ENCODE peak calls at places on chromosomes 12 and 14, in seven cellular contexts. One of them, this sample, is unnamed.

GRCh38 chr12:12305568-12306300 is 38.9 kb upstream of the LRP6 start:
- DNase-seq in ovary: no peak
- DNase-seq in A549: no peak
- DNase-seq in stomach: no peak
- DNase-seq in H1: no peak
- DNase-seq in sigmoid colon: no peak
- DNase-seq in K562: no peak
- DNase-seq in this sample: no peak

GRCh38 chr12:22121224-22121623 is 75.2 kb downstream of the CMAS start:
- DNase-seq in ovary: no peak
- DNase-seq in A549: peak
- DNase-seq in stomach: no peak
- DNase-seq in H1: peak
- DNase-seq in sigmoid colon: peak
- DNase-seq in K562: no peak
- DNase-seq in this sample: no peak

GRCh38 chr12:12562016-12562483 is 613 bp downstream of the DUSP16 start:
- DNase-seq in ovary: peak
- DNase-seq in A549: peak
- DNase-seq in stomach: no peak
- DNase-seq in H1: no peak
- DNase-seq in sigmoid colon: peak
- DNase-seq in K562: peak
- DNase-seq in this sample: peak

GRCh38 chr12:41418586-41418985 is 230.5 kb downstream of the PDZRN4 start:
- DNase-seq in ovary: no peak
- DNase-seq in A549: no peak
- DNase-seq in stomach: no peak
- DNase-seq in H1: no peak
- DNase-seq in sigmoid colon: no peak
- DNase-seq in K562: no peak
- DNase-seq in this sample: no peak

GRCh38 chr12:51538599-51538998 is 52.4 kb upstream of the SCN8A start:
- DNase-seq in ovary: no peak
- DNase-seq in A549: no peak
- DNase-seq in stomach: no peak
- DNase-seq in H1: no peak
- DNase-seq in sigmoid colon: no peak
- DNase-seq in K562: no peak
- DNase-seq in this sample: no peak

GRCh38 chr12:51127050-51127729 is 43.8 kb upstream of the CSRNP2 start:
- DNase-seq in ovary: no peak
- DNase-seq in A549: no peak
- DNase-seq in stomach: no peak
- DNase-seq in H1: no peak
- DNase-seq in sigmoid colon: no peak
- DNase-seq in K562: no peak
- DNase-seq in this sample: no peak

GRCh38 chr12:57475271-57476161 is 4.2 kb downstream of the ARHGAP9 start:
- DNase-seq in ovary: peak
- DNase-seq in A549: no peak
- DNase-seq in stomach: no peak
- DNase-seq in H1: peak
- DNase-seq in sigmoid colon: peak
- DNase-seq in K562: no peak
- DNase-seq in this sample: no peak

GRCh38 chr14:84409435-84409834 is 1120.5 kb upstream of the FLRT2 start:
- DNase-seq in ovary: no peak
- DNase-seq in A549: no peak
- DNase-seq in stomach: no peak
- DNase-seq in H1: no peak
- DNase-seq in sigmoid colon: no peak
- DNase-seq in K562: no peak
- DNase-seq in this sample: no peak

GRCh38 chr14:100187247-100187833 is 27.9 kb upstream of the DEGS2 start:
- DNase-seq in ovary: no peak
- DNase-seq in A549: no peak
- DNase-seq in stomach: peak
- DNase-seq in H1: no peak
- DNase-seq in sigmoid colon: no peak
- DNase-seq in K562: no peak
- DNase-seq in this sample: no peak

GRCh38 chr12:24719293-24719721 is 229.6 kb downstream of the BCAT1 start:
- DNase-seq in ovary: no peak
- DNase-seq in A549: no peak
- DNase-seq in stomach: no peak
- DNase-seq in H1: no peak
- DNase-seq in sigmoid colon: no peak
- DNase-seq in K562: no peak
- DNase-seq in this sample: no peak

GRCh38 chr14:98932436-98933325 is 339.3 kb downstream of the BCL11B start:
- DNase-seq in ovary: no peak
- DNase-seq in A549: no peak
- DNase-seq in stomach: no peak
- DNase-seq in H1: no peak
- DNase-seq in sigmoid colon: peak
- DNase-seq in K562: no peak
- DNase-seq in this sample: peak

GRCh38 chr12:106586803-106587684 is 4.2 kb downstream of the RFX4 start:
- DNase-seq in ovary: no peak
- DNase-seq in A549: peak
- DNase-seq in stomach: no peak
- DNase-seq in H1: peak
- DNase-seq in sigmoid colon: no peak
- DNase-seq in K562: no peak
- DNase-seq in this sample: no peak

GRCh38 chr12:123097521-123098084 is 53.3 kb downstream of the PITPNM2 start:
- DNase-seq in ovary: peak
- DNase-seq in A549: no peak
- DNase-seq in stomach: peak
- DNase-seq in H1: no peak
- DNase-seq in sigmoid colon: peak
- DNase-seq in K562: no peak
- DNase-seq in this sample: no peak

GRCh38 chr14:64303471-64303917 is 9.3 kb upstream of the ESR2 start:
- DNase-seq in ovary: no peak
- DNase-seq in A549: peak
- DNase-seq in stomach: no peak
- DNase-seq in H1: no peak
- DNase-seq in sigmoid colon: no peak
- DNase-seq in K562: peak
- DNase-seq in this sample: no peak

GRCh38 chr12:4579305-4580097 is 17.5 kb downstream of the DYRK4 start:
- DNase-seq in ovary: no peak
- DNase-seq in A549: peak
- DNase-seq in stomach: no peak
- DNase-seq in H1: no peak
- DNase-seq in sigmoid colon: no peak
- DNase-seq in K562: no peak
- DNase-seq in this sample: no peak

GRCh38 chr14:89131004-89131750 is 285.9 kb downstream of the FOXN3 start:
- DNase-seq in ovary: no peak
- DNase-seq in A549: no peak
- DNase-seq in stomach: no peak
- DNase-seq in H1: no peak
- DNase-seq in sigmoid colon: no peak
- DNase-seq in K562: no peak
- DNase-seq in this sample: no peak

GRCh38 chr14:63387691-63388090 is 69.0 kb upstream of the GPHB5 start:
- DNase-seq in ovary: no peak
- DNase-seq in A549: no peak
- DNase-seq in stomach: no peak
- DNase-seq in H1: no peak
- DNase-seq in sigmoid colon: no peak
- DNase-seq in K562: no peak
- DNase-seq in this sample: no peak

GRCh38 chr12:85424581-85425348 is 144.7 kb downstream of the ALX1 start:
- DNase-seq in ovary: no peak
- DNase-seq in A549: peak
- DNase-seq in stomach: peak
- DNase-seq in H1: peak
- DNase-seq in sigmoid colon: no peak
- DNase-seq in K562: no peak
- DNase-seq in this sample: no peak

GRCh38 chr12:31231611-31232360 is 94.2 kb downstream of the SINHCAF start:
- DNase-seq in ovary: no peak
- DNase-seq in A549: no peak
- DNase-seq in stomach: no peak
- DNase-seq in H1: no peak
- DNase-seq in sigmoid colon: no peak
- DNase-seq in K562: no peak
- DNase-seq in this sample: no peak

GRCh38 chr12:95380997-95381786 is 92.8 kb upstream of the METAP2 start:
- DNase-seq in ovary: no peak
- DNase-seq in A549: no peak
- DNase-seq in stomach: no peak
- DNase-seq in H1: no peak
- DNase-seq in sigmoid colon: no peak
- DNase-seq in K562: no peak
- DNase-seq in this sample: no peak

GRCh38 chr14:54711312-54711711 is 144.4 kb downstream of the SAMD4A start:
- DNase-seq in ovary: no peak
- DNase-seq in A549: no peak
- DNase-seq in stomach: no peak
- DNase-seq in H1: no peak
- DNase-seq in sigmoid colon: no peak
- DNase-seq in K562: no peak
- DNase-seq in this sample: no peak

GRCh38 chr12:81520064-81520945 is 238.8 kb downstream of the PPFIA2 start:
- DNase-seq in ovary: no peak
- DNase-seq in A549: no peak
- DNase-seq in stomach: no peak
- DNase-seq in H1: no peak
- DNase-seq in sigmoid colon: no peak
- DNase-seq in K562: no peak
- DNase-seq in this sample: no peak

DNA sequence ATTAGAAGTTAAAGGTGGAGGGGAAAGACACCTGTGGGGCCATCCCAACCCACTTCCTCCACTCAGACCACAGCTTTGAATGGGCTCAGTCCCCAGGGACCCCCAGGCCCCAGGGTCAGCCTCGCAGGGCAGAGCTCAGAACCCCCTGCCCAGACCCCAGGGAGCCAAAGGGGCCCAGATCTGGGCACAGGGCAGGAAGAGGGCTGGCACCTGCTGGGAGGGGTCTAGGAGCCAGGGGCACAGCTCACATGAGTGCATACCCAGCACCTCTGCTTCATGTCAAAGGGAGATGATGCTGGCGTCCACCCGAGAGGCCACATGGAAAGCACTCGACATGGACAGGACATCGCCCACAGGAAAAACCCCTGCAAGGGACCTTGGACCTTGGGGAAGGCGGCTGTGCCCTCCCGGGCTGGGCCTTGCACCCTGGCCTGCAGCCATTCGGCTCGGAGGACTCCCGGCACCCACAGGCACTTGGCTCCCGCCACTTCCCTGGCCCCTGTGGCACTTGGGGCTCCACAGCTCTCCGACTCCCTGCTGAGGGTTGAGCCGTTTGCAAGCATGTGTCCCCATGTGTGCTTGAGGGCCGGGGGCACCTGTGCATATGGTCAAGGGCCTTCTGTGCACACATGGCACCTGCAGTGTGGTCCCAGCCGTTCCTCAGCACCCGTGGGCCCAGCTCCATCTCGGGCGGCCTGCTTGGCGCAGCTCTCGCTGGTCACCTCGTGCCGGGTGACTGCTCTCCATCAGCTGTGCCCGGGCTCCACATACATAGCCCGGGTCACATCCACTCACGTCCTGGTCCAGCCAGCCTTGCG is 7.8 kb upstream of the AMN start:
- DNase-seq in ovary: no peak
- DNase-seq in A549: no peak
- DNase-seq in stomach: no peak
- DNase-seq in H1: no peak
- DNase-seq in sigmoid colon: peak
- DNase-seq in K562: no peak
- DNase-seq in this sample: no peak
- TF ChIP-seq POLR2A in ovary: no peak
- TF ChIP-seq POLR2A in A549: no peak
- TF ChIP-seq POLR2A in stomach: no peak
- TF ChIP-seq POLR2A in H1: no peak
- TF ChIP-seq POLR2A in sigmoid colon: no peak
- TF ChIP-seq POLR2A in K562: no peak
- TF ChIP-seq POLR2A in this sample: no peak

DNA sequence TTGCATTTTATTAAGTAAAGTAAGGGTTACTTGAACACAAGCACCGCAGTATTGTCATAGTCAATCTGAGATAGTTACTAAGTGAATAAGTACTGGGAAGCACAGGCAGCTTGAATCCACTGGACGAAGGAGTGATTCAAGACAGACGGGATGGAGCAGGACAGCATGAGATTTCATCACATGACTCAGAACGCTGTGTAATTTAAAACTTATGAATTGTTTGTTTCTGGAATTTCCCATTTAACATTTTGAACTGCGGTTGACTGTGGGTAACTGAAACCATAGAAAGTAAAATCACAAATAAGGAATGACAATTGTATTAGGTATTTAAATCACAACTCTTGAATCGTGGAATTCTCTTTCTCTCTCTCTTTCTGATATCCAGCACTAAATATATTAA is 1630.4 kb upstream of the SEL1L start:
- DNase-seq in ovary: no peak
- DNase-seq in A549: no peak
- DNase-seq in stomach: no peak
- DNase-seq in H1: no peak
- DNase-seq in sigmoid colon: no peak
- DNase-seq in K562: no peak
- DNase-seq in this sample: no peak
- TF ChIP-seq EP300 in ovary: no peak
- TF ChIP-seq EP300 in A549: no peak
- TF ChIP-seq EP300 in stomach: no peak
- TF ChIP-seq EP300 in H1: no peak
- TF ChIP-seq EP300 in sigmoid colon: no peak
- TF ChIP-seq EP300 in K562: no peak
- TF ChIP-seq EP300 in this sample: no peak

DNA sequence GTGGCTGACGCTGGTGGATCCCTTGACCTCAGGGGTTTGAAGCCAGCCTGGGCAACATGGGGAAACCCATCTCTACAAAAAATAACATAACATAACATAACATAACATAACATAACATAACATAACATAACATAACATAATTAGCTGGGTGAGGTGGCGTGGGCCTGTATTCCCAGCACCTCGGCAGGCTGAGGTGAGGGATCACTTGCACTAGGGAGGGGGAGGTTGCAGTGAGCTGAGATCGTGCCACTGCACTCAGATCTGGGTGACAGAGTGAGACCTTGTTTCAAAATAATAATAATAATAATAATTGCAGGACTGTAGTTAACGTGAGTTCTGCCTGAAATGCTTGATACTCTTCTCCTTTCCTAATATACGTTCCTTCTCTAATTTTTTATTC is 1.3 kb downstream of the MAGOHB start:
- DNase-seq in ovary: no peak
- DNase-seq in A549: no peak
- DNase-seq in stomach: no peak
- DNase-seq in H1: no peak
- DNase-seq in sigmoid colon: no peak
- DNase-seq in K562: no peak
- DNase-seq in this sample: no peak
- TF ChIP-seq POLR2A in ovary: no peak
- TF ChIP-seq POLR2A in A549: no peak
- TF ChIP-seq POLR2A in stomach: no peak
- TF ChIP-seq POLR2A in H1: no peak
- TF ChIP-seq POLR2A in sigmoid colon: no peak
- TF ChIP-seq POLR2A in K562: no peak
- TF ChIP-seq POLR2A in this sample: no peak

GRCh38 chr12:111812881-111813741 is 28.9 kb upstream of the MAPKAPK5 start:
- DNase-seq in ovary: peak
- DNase-seq in A549: peak
- DNase-seq in stomach: peak
- DNase-seq in H1: peak
- DNase-seq in sigmoid colon: peak
- DNase-seq in K562: peak
- DNase-seq in this sample: peak
- TF ChIP-seq EP300 in ovary: no peak
- TF ChIP-seq EP300 in A549: no peak
- TF ChIP-seq EP300 in stomach: no peak
- TF ChIP-seq EP300 in H1: no peak
- TF ChIP-seq EP300 in sigmoid colon: no peak
- TF ChIP-seq EP300 in K562: no peak
- TF ChIP-seq EP300 in this sample: no peak